ENCODE peak calls at places on chromosomes 13 and 19, in seven cellular contexts. J, I, N, M, K, H and L are unnamed samples.

GRCh38 chr13:111385182-111385857 is 64.9 kb downstream of the TEX29 start:
- DNase-seq in N (no peak), J (no peak), K (peak), M (no peak), H (no peak), I (no peak), L (peak)

GRCh38 chr19:10686661-10687517 is 14.3 kb upstream of the QTRT1 start:
- DNase-seq in N (no peak), K (no peak), H (no peak), J (no peak), I (no peak), M (peak), L (no peak)

GRCh38 chr13:77325371-77325941 is 1.4 kb downstream of the MYCBP2 start:
- DNase-seq in K (no peak), J (peak), N (no peak), H (no peak), M (no peak), I (peak), L (no peak)

GRCh38 chr19:49635530-49636229 is 4.3 kb downstream of the RRAS start:
- DNase-seq in N (no peak), K (no peak), M (no peak), I (peak), H (no peak), J (peak), L (no peak)

GRCh38 chr13:24180743-24181384 is 20.3 kb downstream of the SPATA13 start:
- DNase-seq in H (no peak), K (no peak), I (peak), M (no peak), N (no peak), J (no peak), L (no peak)

GRCh38 chr13:43111887-43112400 is 88.6 kb downstream of the DNAJC15 start:
- DNase-seq in J (no peak), I (no peak), N (no peak), K (no peak), H (no peak), M (no peak), L (no peak)

GRCh38 chr19:13252569-13253335 is 102.5 kb downstream of the IER2 start:
- DNase-seq in M (no peak), J (no peak), N (no peak), K (no peak), I (no peak), H (no peak), L (no peak)

GRCh38 chr13:73138967-73139491 is 80.2 kb downstream of the KLF5 start:
- DNase-seq in M (no peak), J (no peak), N (no peak), H (peak), I (no peak), K (peak), L (peak)

GRCh38 chr13:77184455-77184854 is 142.4 kb downstream of the MYCBP2 start:
- DNase-seq in N (no peak), J (peak), K (no peak), M (no peak), H (no peak), I (no peak), L (no peak)

GRCh38 chr13:33940898-33941297 is 122.9 kb downstream of the RFC3 start:
- DNase-seq in H (no peak), I (no peak), N (no peak), M (no peak), K (no peak), J (no peak), L (no peak)

GRCh38 chr13:98584668-98585397 is 7.9 kb upstream of the STK24 start:
- DNase-seq in H (no peak), J (no peak), K (no peak), M (no peak), I (no peak), N (no peak), L (no peak)

GRCh38 chr19:43957891-43958290 is 6.9 kb downstream of the ZNF221 start:
- DNase-seq in M (peak), N (no peak), J (no peak), I (peak), H (no peak), K (no peak), L (no peak)